ENCODE peak calls at places on chromosomes 5 and 9, in four cellular contexts. R is HCT116, H is K562, Z is HepG2. P is an unnamed sample.

GRCh38 chr9:132637351-132637750 is 32.4 kb downstream of the DDX31 start:
- DNase-seq in R (no peak), H (no peak), Z (no peak), P (no peak)

GRCh38 chr9:89953824-89954223 is 349.0 kb downstream of the GADD45G start:
- DNase-seq in R (no peak), H (no peak), Z (no peak), P (no peak)

GRCh38 chr5:108749130-108749861 is 1.6 kb downstream of the FER start:
- DNase-seq in R (no peak), H (peak), Z (no peak), P (no peak)

GRCh38 chr5:101080485-101081240 is 177.6 kb upstream of the ST8SIA4 start:
- DNase-seq in R (no peak), H (no peak), Z (no peak), P (no peak)

GRCh38 chr9:108766786-108767185 is 89.0 kb downstream of the ACTL7B start:
- DNase-seq in R (no peak), H (no peak), Z (no peak), P (no peak)

GRCh38 chr5:180098991-180099732 is 27.6 kb upstream of the RNF130 start:
- DNase-seq in R (no peak), H (no peak), Z (no peak), P (no peak)

GRCh38 chr5:151751091-151751490 is 7.3 kb downstream of the ATOX1 start:
- DNase-seq in R (no peak), H (no peak), Z (no peak), P (no peak)

GRCh38 chr5:136999787-137000186 is 499.3 kb downstream of the SPOCK1 start:
- DNase-seq in R (no peak), H (no peak), Z (no peak), P (no peak)

GRCh38 chr9:115209601-115210306 is 91.8 kb upstream of the TNC start:
- DNase-seq in R (no peak), H (no peak), Z (no peak), P (no peak)

GRCh38 chr5:72117281-72117680 is 10.0 kb downstream of the MAP1B start:
- DNase-seq in R (no peak), H (no peak), Z (no peak), P (no peak)

GRCh38 chr5:107794731-107795130 is 124.0 kb upstream of the EFNA5 start:
- DNase-seq in R (no peak), H (no peak), Z (no peak), P (no peak)

GRCh38 chr5:178416919-178417318 is 173.3 kb downstream of the COL23A1 start:
- DNase-seq in R (no peak), H (no peak), Z (no peak), P (peak)

GRCh38 chr5:123298335-123299010 is 124.7 kb downstream of the CEP120 start:
- DNase-seq in R (no peak), H (no peak), Z (no peak), P (no peak)

GRCh38 chr5:123299124-123299523 is 124.1 kb downstream of the CEP120 start:
- DNase-seq in R (no peak), H (no peak), Z (no peak), P (no peak)

GRCh38 chr5:123300266-123300665 is 122.9 kb downstream of the CEP120 start:
- DNase-seq in R (no peak), H (no peak), Z (no peak), P (no peak)

GRCh38 chr5:123297198-123297831 is 125.9 kb downstream of the CEP120 start:
- DNase-seq in R (no peak), H (no peak), Z (no peak), P (no peak)

DNA sequence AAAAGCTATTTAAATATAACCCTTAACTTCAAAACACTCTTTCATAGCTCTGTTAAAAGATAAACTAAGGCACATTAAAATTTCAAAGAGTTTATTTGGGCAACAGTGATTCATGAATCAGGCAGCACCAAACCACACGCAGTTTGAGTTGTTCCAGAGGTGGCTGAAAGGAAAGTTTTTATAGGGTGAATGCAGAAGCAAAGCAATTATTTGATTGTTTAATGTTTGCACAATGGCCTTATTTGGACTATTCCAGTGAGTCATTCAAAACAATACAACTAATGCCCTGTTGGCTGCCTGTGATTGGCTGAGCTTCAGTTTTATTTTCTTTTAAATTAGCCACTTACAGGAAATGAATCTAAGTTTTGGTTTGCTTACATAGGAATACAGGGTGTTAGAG is 125.3 kb downstream of the CEP120 start:
- DNase-seq in R (no peak), H (no peak), Z (no peak), P (no peak)
- H3K4me3 ChIP-seq in R (no peak), H (no peak), Z (no peak), P (no peak)

GRCh38 chr5:88881566-88881965 is 1.4 kb downstream of the MEF2C start:
- DNase-seq in R (no peak), H (no peak), Z (no peak), P (no peak)
- TF ChIP-seq POLR2AphosphoS5 in R (no peak), H (no peak), Z (no peak), P (no peak)

GRCh38 chr5:76384189-76384588 is 18.9 kb upstream of the IQGAP2 start:
- DNase-seq in R (no peak), H (no peak), Z (peak), P (no peak)
- TF ChIP-seq TCF7L2 in R (no peak), H (no peak), Z (no peak), P (no peak)

DNA sequence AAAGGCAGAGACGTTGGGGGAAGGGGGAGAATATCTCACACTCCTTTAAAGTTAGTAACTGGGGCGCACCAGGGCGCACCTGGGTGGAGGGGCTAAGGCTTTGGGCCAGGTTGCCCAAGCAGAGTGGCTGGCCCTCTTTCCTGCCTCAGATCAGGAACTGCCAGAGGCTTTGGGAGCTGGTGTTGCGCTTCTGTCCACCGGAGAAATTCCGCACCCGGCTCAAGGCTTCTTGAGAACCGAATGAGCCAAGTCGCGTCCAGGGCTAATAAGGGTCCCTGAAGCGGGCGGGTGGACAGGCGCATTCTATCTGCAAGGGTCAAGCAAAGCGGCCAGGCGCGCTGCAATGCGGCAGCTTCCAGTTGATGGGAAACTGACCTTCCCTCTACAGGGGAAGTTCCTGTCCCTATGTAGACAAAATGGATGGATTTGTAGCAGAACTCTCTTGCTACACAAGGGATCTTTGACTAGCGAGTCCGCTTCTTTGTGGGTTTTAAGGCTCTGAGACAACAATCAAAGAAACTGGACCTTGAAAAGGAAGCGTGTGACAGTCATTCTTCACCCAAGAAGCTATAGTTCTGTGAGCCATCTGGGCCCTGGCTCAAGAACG is 5.5 kb downstream of the PAX5 start:
- DNase-seq in R (no peak), H (no peak), Z (no peak), P (no peak)
- H3K4me3 ChIP-seq in R (no peak), H (no peak), Z (no peak), P (no peak)

GRCh38 chr9:71121275-71122168 is at the start of gene TRPM3:
- DNase-seq in R (no peak), H (no peak), Z (no peak), P (no peak)
- TF ChIP-seq POLR2AphosphoS5 in R (no peak), H (no peak), Z (no peak), P (no peak)

DNA sequence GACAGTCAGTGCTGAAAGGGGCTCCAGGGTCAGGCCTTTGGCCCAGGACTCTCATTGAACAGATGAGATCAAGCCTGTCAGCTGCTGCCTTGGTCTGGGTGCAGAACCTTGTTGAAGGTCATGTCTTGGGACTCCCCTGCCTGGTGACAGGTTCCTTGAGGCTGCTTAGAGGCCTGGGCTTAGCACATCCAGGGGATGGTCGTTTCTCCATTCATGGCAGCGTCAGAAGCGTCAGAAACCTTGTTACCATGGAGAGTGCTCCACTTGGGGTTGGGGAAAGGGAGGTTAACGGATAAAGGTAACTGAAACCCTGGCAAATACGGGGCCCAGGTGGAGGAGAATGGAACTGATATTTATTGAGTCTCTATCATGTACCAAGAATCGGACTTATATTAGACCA is 8.8 kb downstream of the ARPC5L start:
- DNase-seq in R (no peak), H (no peak), Z (no peak), P (no peak)
- TF ChIP-seq TCF7L2 in R (no peak), H (no peak), Z (no peak), P (no peak)